ENCODE peak calls at places on chromosomes 12 and 14, in eight cellular contexts. O is NCI-H2081; S is KBM-7; H is A549; Q is activated naive CD4-positive, alpha-beta T cell treated with Interleukin-2 at 50 U/mL for 16 hours; E is AG20443; V is cardiac muscle cell; P is activated CD4-positive, alpha-beta T cell treated with anti-CD3 and anti-CD28 coated beads, Interleukin-2, amount 10 ng/mL, durations not matched to agents 7 days and 5 days. C is an unnamed sample.

GRCh38 chr14:89493406-89493805 is 76.4 kb upstream of the FOXN3 start:
- DNase-seq in O (no peak), S (no peak), H (no peak), Q (no peak), E (no peak), V (no peak), P (no peak), C (no peak)

GRCh38 chr12:106044773-106045172 is 94.0 kb downstream of the NUAK1 start:
- DNase-seq in O (no peak), S (no peak), H (peak), Q (no peak), E (no peak), V (no peak), P (no peak), C (no peak)

GRCh38 chr12:91222746-91223145 is 40.1 kb upstream of the DCN start:
- DNase-seq in O (no peak), S (no peak), H (no peak), Q (no peak), E (peak), V (peak), P (no peak), C (no peak)

GRCh38 chr14:61211476-61212262 is 69.5 kb downstream of the TMEM30B start:
- DNase-seq in O (peak), S (peak), H (no peak), Q (no peak), E (no peak), V (no peak), P (no peak), C (peak)

GRCh38 chr14:50955373-50956043 is 11.2 kb upstream of the PYGL start:
- DNase-seq in O (peak), S (peak), H (peak), Q (no peak), E (peak), V (peak), P (no peak), C (peak)

GRCh38 chr14:59146484-59146883 is 42.0 kb upstream of the DAAM1 start:
- DNase-seq in O (no peak), S (no peak), H (no peak), Q (no peak), E (no peak), V (no peak), P (no peak), C (no peak)

GRCh38 chr12:107545737-107546363 is 139.7 kb upstream of the PWP1 start:
- DNase-seq in O (no peak), S (no peak), H (no peak), Q (no peak), E (peak), V (no peak), P (no peak), C (no peak)

GRCh38 chr12:64681200-64682052 is 71.1 kb downstream of the RASSF3 start:
- DNase-seq in O (no peak), S (no peak), H (no peak), Q (no peak), E (no peak), V (no peak), P (no peak), C (no peak)